ENCODE peak calls at places on chromosomes 5 and 9, in four cellular contexts. N is HCT116, S is A549, K is HL-60. I is an unnamed sample.

GRCh38 chr5:168447748-168448147 is 38.5 kb upstream of the RARS1 start:
- DNase-seq in N (no peak), S (no peak), K (no peak), I (no peak)

GRCh38 chr9:70421272-70422180 is 7.1 kb upstream of the KLF9 start:
- DNase-seq in K (no peak), N (no peak), S (no peak), I (no peak)

GRCh38 chr9:133429641-133430161 is 7.5 kb downstream of the ADAMTS13 start:
- DNase-seq in N (no peak), S (peak), K (no peak), I (no peak)

GRCh38 chr9:110452227-110452801 is 114.7 kb upstream of the TXNDC8 start:
- DNase-seq in S (no peak), K (no peak), N (no peak), I (no peak)

GRCh38 chr9:81132318-81132717 is 557.0 kb downstream of the TLE1 start:
- DNase-seq in S (no peak), K (no peak), N (no peak), I (no peak)

GRCh38 chr9:89000973-89001916 is 10.0 kb downstream of the S1PR3 start:
- DNase-seq in N (peak), S (peak), K (peak), I (no peak)

GRCh38 chr9:128104171-128104618 is 23.3 kb downstream of the PTGES2 start:
- DNase-seq in N (no peak), K (no peak), S (no peak), I (no peak)

GRCh38 chr5:19855453-19855852 is 132.5 kb downstream of the CDH18 start:
- DNase-seq in N (no peak), K (no peak), S (no peak), I (no peak)

GRCh38 chr5:88391116-88391515 is 122.5 kb upstream of the TMEM161B start:
- DNase-seq in S (no peak), N (no peak), K (no peak), I (no peak)

GRCh38 chr5:171390883-171391677 is 3.4 kb downstream of the NPM1 start:
- DNase-seq in N (no peak), S (no peak), K (no peak), I (no peak)

GRCh38 chr5:134034326-134034725 is 29.6 kb upstream of the VDAC1 start:
- DNase-seq in K (no peak), N (no peak), S (no peak), I (no peak)

GRCh38 chr5:88770290-88771257 is 112.4 kb downstream of the MEF2C start:
- DNase-seq in S (no peak), N (no peak), K (no peak), I (no peak)

GRCh38 chr5:114782869-114783268 is 386.8 kb downstream of the TRIM36 start:
- DNase-seq in S (no peak), N (no peak), K (no peak), I (no peak)

GRCh38 chr5:91898865-91899264 is 515.7 kb upstream of the ARRDC3 start:
- DNase-seq in N (no peak), S (no peak), K (no peak), I (no peak)

GRCh38 chr5:169649486-169649885 is 12.4 kb downstream of the DOCK2 start:
- DNase-seq in K (no peak), N (no peak), S (no peak), I (no peak)

GRCh38 chr9:78938821-78939220 is 632.9 kb upstream of the TLE4 start:
- DNase-seq in S (no peak), N (no peak), K (no peak), I (no peak)

GRCh38 chr5:149403923-149404745 is 25.0 kb upstream of the IL17B start:
- DNase-seq in N (no peak), S (peak), K (no peak), I (no peak)

GRCh38 chr5:61229416-61229815 is 67.1 kb upstream of the SMIM15 start:
- DNase-seq in S (no peak), N (no peak), K (no peak), I (no peak)

GRCh38 chr9:92658176-92658575 is 11.8 kb downstream of the IPPK start:
- DNase-seq in K (no peak), N (no peak), S (no peak), I (no peak)

GRCh38 chr9:110996436-110997224 is 41.6 kb downstream of the LPAR1 start:
- DNase-seq in S (no peak), K (no peak), N (no peak), I (no peak)

GRCh38 chr9:93257808-93258331 is 73.9 kb downstream of the WNK2 start:
- DNase-seq in S (no peak), K (no peak), N (no peak), I (no peak)

GRCh38 chr9:79220666-79221065 is 351.1 kb upstream of the TLE4 start:
- DNase-seq in K (no peak), N (no peak), S (no peak), I (no peak)

GRCh38 chr5:129118405-129118804 is 23.9 kb downstream of the ISOC1 start:
- DNase-seq in S (no peak), N (no peak), K (no peak), I (no peak)

GRCh38 chr5:32942225-32942989 is 231.3 kb downstream of the NPR3 start:
- DNase-seq in K (no peak), S (peak), N (peak), I (peak)

GRCh38 chr5:78985407-78986223 is 505 bp upstream of the ARSB start:
- DNase-seq in S (peak), K (no peak), N (no peak), I (no peak)

GRCh38 chr5:150658121-150658520 is 2.9 kb upstream of the MYOZ3 start:
- DNase-seq in S (no peak), N (no peak), K (no peak), I (no peak)

GRCh38 chr5:76402251-76402879 is 720 bp upstream of the IQGAP2 start:
- DNase-seq in N (no peak), K (no peak), S (peak), I (no peak)

GRCh38 chr5:168121138-168121494 is 170.3 kb upstream of the WWC1 start:
- DNase-seq in K (no peak), S (no peak), N (no peak), I (no peak)

GRCh38 chr9:101736723-101737122 is 1.7 kb downstream of the GRIN3A start:
- DNase-seq in N (no peak), K (no peak), S (no peak), I (no peak)

GRCh38 chr9:38226491-38226951 is 157.5 kb upstream of the SHB start:
- DNase-seq in K (peak), S (no peak), N (no peak), I (no peak)

GRCh38 chr9:136990233-136990911 is 1.9 kb upstream of the PAXX start:
- DNase-seq in K (no peak), N (no peak), S (no peak), I (no peak)

GRCh38 chr9:136992819-136993369 is 672 bp downstream of the PAXX start:
- DNase-seq in S (no peak), K (no peak), N (no peak), I (no peak)

GRCh38 chr9:136994180-136994884 is 2.0 kb downstream of the CLIC3 start:
- DNase-seq in K (no peak), S (no peak), N (no peak), I (no peak)

GRCh38 chr9:136994885-136995224 is 1.5 kb downstream of the CLIC3 start:
- DNase-seq in K (no peak), N (no peak), S (no peak), I (no peak)

DNA sequence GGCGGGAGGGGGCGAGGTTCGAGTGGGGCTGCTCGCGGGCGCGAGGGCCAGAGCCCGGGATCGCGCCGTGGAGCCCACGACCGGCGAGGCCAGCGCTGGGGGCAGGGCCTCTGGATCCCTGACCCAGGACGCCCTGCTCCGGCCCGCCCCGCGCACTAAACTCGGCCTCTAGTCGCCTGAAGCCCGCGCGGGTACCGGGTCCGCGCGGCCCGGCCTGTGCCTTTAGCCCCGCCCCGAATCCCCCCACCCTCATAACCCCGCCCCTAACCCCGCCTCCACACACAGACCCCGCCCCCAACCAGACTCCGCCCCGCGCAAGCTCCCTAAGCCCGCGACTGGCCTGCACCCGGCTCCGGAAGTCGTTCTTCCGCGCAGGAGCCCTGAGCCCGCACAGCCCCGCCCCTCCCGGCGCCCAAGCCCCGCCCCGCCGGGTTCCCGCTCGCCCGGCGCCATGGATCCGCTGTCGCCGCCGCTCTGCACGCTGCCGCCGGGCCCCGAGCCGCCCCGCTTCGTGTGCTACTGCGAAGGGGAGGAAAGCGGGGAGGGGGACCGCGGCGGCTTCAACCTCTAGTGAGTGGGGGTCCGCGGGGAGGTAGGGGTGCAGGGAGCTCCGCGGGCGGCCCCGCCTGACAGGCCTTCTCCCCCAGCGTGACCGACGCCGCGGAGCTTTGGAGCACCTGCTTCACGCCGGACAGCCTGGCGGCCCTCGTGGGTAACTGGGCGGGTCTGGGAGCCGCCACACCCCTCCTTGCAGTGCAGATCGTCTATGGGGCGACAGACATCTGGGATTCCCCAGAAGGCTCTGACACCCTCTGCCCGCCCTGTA is at the start of gene PAXX:
- DNase-seq in K (peak), S (peak), N (peak), I (no peak)
- TF ChIP-seq REST in K (peak), S (no peak), N (no peak), I (no peak)

GRCh38 chr9:33139421-33140228 is 27.5 kb downstream of the B4GALT1 start:
- DNase-seq in K (no peak), S (no peak), N (no peak), I (no peak)
- H3K27ac ChIP-seq in K (peak), S (no peak), N (no peak), I (no peak)

GRCh38 chr5:66810151-66810550 is 214.0 kb downstream of the MAST4 start:
- DNase-seq in S (no peak), N (no peak), K (no peak), I (no peak)

GRCh38 chr5:66805514-66806430 is 209.6 kb downstream of the MAST4 start:
- DNase-seq in N (no peak), K (no peak), S (no peak), I (no peak)

GRCh38 chr5:66808663-66809062 is 212.5 kb downstream of the MAST4 start:
- DNase-seq in S (no peak), K (no peak), N (no peak), I (no peak)

GRCh38 chr5:66810747-66811355 is 214.7 kb downstream of the MAST4 start:
- DNase-seq in N (no peak), S (no peak), K (no peak), I (no peak)

GRCh38 chr5:66807743-66808142 is 211.6 kb downstream of the MAST4 start:
- DNase-seq in K (no peak), N (peak), S (peak), I (no peak)
- TF ChIP-seq REST in K (no peak), N (no peak), S (no peak), I (no peak)

GRCh38 chr5:157758706-157759105 is 15.2 kb downstream of the LSM11 start:
- DNase-seq in S (no peak), K (no peak), N (no peak), I (no peak)
- H3K27ac ChIP-seq in S (no peak), K (no peak), N (no peak), I (no peak)

I was measured in Panc1.